ENCODE peak calls at places on chromosomes 4 and X, in five cellular contexts. W, A, M, V and Y are unnamed samples.

GRCh38 chr4:77148081-77148480 is 8.9 kb upstream of the CCNG2 start:
- DNase-seq in W (peak), A (no peak), M (no peak), V (no peak), Y (no peak)

GRCh38 chr4:45033676-45034410 is 307.5 kb upstream of the GNPDA2 start:
- DNase-seq in W (no peak), A (no peak), M (no peak), V (no peak), Y (no peak)

GRCh38 chr4:121822796-121823504 is 733 bp downstream of the CCNA2 start:
- DNase-seq in W (peak), A (no peak), M (peak), V (no peak), Y (no peak)

GRCh38 chr4:10237131-10237530 is 120.5 kb upstream of the WDR1 start:
- DNase-seq in W (no peak), A (no peak), M (no peak), V (no peak), Y (no peak)

GRCh38 chr4:142142403-142142802 is 506.0 kb downstream of the IL15 start:
- DNase-seq in W (no peak), A (no peak), M (no peak), V (no peak), Y (no peak)

GRCh38 chr4:174604198-174604597 is 81.9 kb upstream of the HPGD start:
- DNase-seq in W (peak), A (no peak), M (no peak), V (no peak), Y (no peak)

GRCh38 chr4:129240816-129241215 is 144.9 kb downstream of the C4orf33 start:
- DNase-seq in W (no peak), A (no peak), M (no peak), V (no peak), Y (no peak)

GRCh38 chr4:52701207-52701606 is 42.1 kb upstream of the USP46 start:
- DNase-seq in W (no peak), A (no peak), M (no peak), V (no peak), Y (no peak)

GRCh38 chrX:44765556-44765955 is 78.3 kb upstream of the DUSP21 start:
- DNase-seq in W (no peak), A (no peak), M (no peak), V (no peak), Y (no peak)

GRCh38 chrX:68834371-68835103 is 5.7 kb downstream of the EFNB1 start:
- DNase-seq in W (no peak), A (no peak), M (peak), V (no peak), Y (no peak)

GRCh38 chrX:37800762-37801161 is 20.9 kb downstream of the CYBB start:
- DNase-seq in W (peak), A (no peak), M (no peak), V (no peak), Y (no peak)

GRCh38 chrX:6053126-6053625 is 175.5 kb downstream of the NLGN4X start:
- DNase-seq in W (no peak), A (no peak), M (no peak), V (no peak), Y (no peak)

GRCh38 chr4:84482564-84483563 is 16.2 kb downstream of the NKX6-1 start:
- DNase-seq in W (peak), A (no peak), M (peak), V (no peak), Y (no peak)

GRCh38 chr4:184776821-184777220 is 42.9 kb upstream of the CENPU start:
- DNase-seq in W (no peak), A (no peak), M (no peak), V (no peak), Y (no peak)

GRCh38 chr4:125355791-125356190 is 41.0 kb downstream of the FAT4 start:
- DNase-seq in W (no peak), A (no peak), M (no peak), V (no peak), Y (no peak)

GRCh38 chrX:130097507-130098201 is 12.6 kb downstream of the ELF4 start:
- DNase-seq in W (no peak), A (no peak), M (peak), V (no peak), Y (no peak)

GRCh38 chrX:129833153-129834004 is 10.3 kb downstream of the ZDHHC9 start:
- DNase-seq in W (peak), A (no peak), M (no peak), V (no peak), Y (no peak)

GRCh38 chrX:150872773-150873336 is 25.6 kb downstream of the CD99L2 start:
- DNase-seq in W (no peak), A (no peak), M (no peak), V (no peak), Y (no peak)

GRCh38 chr4:61923179-61923578 is 723.1 kb downstream of the ADGRL3 start:
- DNase-seq in W (no peak), A (no peak), M (no peak), V (no peak), Y (no peak)

GRCh38 chr4:6695660-6696581 is 2.2 kb downstream of the S100P start:
- DNase-seq in W (no peak), A (no peak), M (peak), V (no peak), Y (peak)

GRCh38 chr4:118557298-118557851 is 127.8 kb upstream of the METTL14 start:
- DNase-seq in W (peak), A (peak), M (no peak), V (no peak), Y (no peak)

GRCh38 chr4:1551211-1551610 is 132.9 kb downstream of the FAM53A start:
- DNase-seq in W (no peak), A (no peak), M (no peak), V (peak), Y (no peak)

GRCh38 chrX:47321386-47321785 is 49.0 kb upstream of the ZNF157 start:
- DNase-seq in W (peak), A (no peak), M (peak), V (no peak), Y (peak)

GRCh38 chrX:24498181-24498580 is 33.1 kb downstream of the PDK3 start:
- DNase-seq in W (peak), A (no peak), M (no peak), V (no peak), Y (no peak)

GRCh38 chr4:14193601-14194000 is 566.1 kb upstream of the BOD1L1 start:
- DNase-seq in W (no peak), A (no peak), M (no peak), V (no peak), Y (no peak)

GRCh38 chr4:86338989-86339388 is 20.9 kb downstream of the MAPK10 start:
- DNase-seq in W (peak), A (peak), M (no peak), V (no peak), Y (no peak)

GRCh38 chrX:129561453-129561852 is 21.4 kb downstream of the OCRL start:
- DNase-seq in W (no peak), A (no peak), M (no peak), V (no peak), Y (no peak)

GRCh38 chr4:25993564-25994185 is 79.7 kb downstream of the SMIM20 start:
- DNase-seq in W (peak), A (peak), M (no peak), V (no peak), Y (no peak)

GRCh38 chrX:110204986-110205385 is 112.9 kb downstream of the AMMECR1 start:
- DNase-seq in W (peak), A (no peak), M (no peak), V (no peak), Y (no peak)

GRCh38 chrX:115561605-115562491 is 874 bp downstream of the PLS3 start:
- DNase-seq in W (peak), A (no peak), M (peak), V (peak), Y (peak)

GRCh38 chr4:188941524-188942109 is 802.4 kb downstream of the TRIML1 start:
- DNase-seq in W (peak), A (peak), M (no peak), V (no peak), Y (no peak)

GRCh38 chr4:15654556-15655222 is 468 bp downstream of the FBXL5 start:
- DNase-seq in W (peak), A (no peak), M (peak), V (peak), Y (peak)

GRCh38 chr4:138007572-138007971 is 234.6 kb downstream of the SLC7A11 start:
- DNase-seq in W (peak), A (peak), M (no peak), V (no peak), Y (no peak)
- TF ChIP-seq CTCF in W (peak), A (peak), M (no peak), V (no peak), Y (no peak)

GRCh38 chr4:150543042-150543441 is 38.9 kb upstream of the MAB21L2 start:
- DNase-seq in W (no peak), A (no peak), M (no peak), V (no peak), Y (no peak)

GRCh38 chr4:150541681-150542080 is 40.3 kb upstream of the MAB21L2 start:
- DNase-seq in W (no peak), A (no peak), M (no peak), V (no peak), Y (no peak)

GRCh38 chr4:150546286-150546685 is 35.7 kb upstream of the MAB21L2 start:
- DNase-seq in W (no peak), A (no peak), M (no peak), V (no peak), Y (no peak)

GRCh38 chr4:150547154-150547838 is 34.7 kb upstream of the MAB21L2 start:
- DNase-seq in W (no peak), A (no peak), M (no peak), V (no peak), Y (no peak)
- H3K4me3 ChIP-seq in W (no peak), A (no peak), M (no peak), V (no peak), Y (no peak)

DNA sequence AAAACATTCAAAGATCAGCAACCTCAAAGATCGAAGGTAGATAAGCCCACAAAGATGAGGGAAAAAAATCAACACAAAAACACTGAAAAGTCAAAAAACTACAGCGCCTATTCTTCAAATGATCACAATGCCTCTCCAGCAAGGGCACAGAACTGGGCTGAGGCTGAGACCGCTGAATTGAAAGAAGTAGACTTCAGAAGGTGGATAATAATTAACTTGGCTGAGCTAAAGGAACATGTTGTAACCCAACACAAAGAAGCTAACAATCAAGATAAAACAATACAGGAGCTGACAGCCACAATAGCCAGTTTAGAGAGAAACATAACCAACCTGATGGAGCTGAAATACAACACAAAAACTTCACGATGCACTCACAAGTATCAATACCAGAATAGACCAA is 231.1 kb downstream of the STPG2 start:
- DNase-seq in W (no peak), A (no peak), M (no peak), V (no peak), Y (no peak)
- H3K27ac ChIP-seq in W (no peak), A (no peak), M (no peak), V (no peak), Y (no peak)

GRCh38 chrX:134163836-134164235 is 73.1 kb upstream of the CCDC160 start:
- DNase-seq in W (no peak), A (no peak), M (no peak), V (no peak), Y (no peak)
- TF ChIP-seq CTCF in W (no peak), A (no peak), M (no peak), V (no peak), Y (no peak)

DNA sequence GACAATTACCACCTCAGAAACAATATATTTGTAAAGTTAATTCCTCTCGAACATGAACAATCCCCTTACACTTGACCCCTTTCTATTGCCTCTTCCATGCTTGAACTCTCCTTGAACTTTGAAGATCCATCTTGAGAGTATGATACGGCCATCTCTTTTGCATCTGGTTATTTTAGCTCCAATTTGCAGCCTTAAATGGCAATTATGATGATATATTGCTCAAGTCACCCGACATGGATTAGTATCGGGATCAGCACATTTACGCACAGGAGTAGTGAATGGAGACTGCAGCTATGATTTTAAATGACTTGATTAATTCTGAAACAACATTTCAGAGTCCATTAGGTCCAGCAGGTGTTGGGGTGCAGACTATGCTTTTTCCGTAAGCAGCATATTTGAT is 143.8 kb upstream of the PAQR3 start:
- DNase-seq in W (no peak), A (no peak), M (no peak), V (no peak), Y (no peak)
- H3K4me3 ChIP-seq in W (no peak), A (no peak), M (no peak), V (no peak), Y (no peak)

DNA sequence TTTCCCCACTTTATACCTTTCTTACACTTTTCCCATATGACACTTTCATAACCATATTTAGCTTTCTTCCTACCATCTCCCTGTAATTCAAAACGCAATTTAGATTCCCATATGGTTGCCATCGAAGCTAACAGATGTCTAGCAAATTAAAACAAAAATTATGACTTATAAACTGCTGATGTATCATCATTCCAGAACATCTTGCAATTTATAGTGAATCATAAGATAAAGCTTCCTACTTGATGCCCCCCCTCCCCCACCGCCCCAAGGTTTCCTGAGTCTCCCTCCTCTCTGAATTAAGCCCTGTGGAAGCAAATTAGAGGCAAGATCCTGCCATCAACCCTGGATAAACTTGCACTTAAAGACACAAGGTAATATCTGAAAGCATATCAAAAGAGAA is 5.4 kb downstream of the TSPAN5 start:
- DNase-seq in W (peak), A (no peak), M (no peak), V (no peak), Y (no peak)
- H3K27ac ChIP-seq in W (no peak), A (peak), M (no peak), V (no peak), Y (no peak)

DNA sequence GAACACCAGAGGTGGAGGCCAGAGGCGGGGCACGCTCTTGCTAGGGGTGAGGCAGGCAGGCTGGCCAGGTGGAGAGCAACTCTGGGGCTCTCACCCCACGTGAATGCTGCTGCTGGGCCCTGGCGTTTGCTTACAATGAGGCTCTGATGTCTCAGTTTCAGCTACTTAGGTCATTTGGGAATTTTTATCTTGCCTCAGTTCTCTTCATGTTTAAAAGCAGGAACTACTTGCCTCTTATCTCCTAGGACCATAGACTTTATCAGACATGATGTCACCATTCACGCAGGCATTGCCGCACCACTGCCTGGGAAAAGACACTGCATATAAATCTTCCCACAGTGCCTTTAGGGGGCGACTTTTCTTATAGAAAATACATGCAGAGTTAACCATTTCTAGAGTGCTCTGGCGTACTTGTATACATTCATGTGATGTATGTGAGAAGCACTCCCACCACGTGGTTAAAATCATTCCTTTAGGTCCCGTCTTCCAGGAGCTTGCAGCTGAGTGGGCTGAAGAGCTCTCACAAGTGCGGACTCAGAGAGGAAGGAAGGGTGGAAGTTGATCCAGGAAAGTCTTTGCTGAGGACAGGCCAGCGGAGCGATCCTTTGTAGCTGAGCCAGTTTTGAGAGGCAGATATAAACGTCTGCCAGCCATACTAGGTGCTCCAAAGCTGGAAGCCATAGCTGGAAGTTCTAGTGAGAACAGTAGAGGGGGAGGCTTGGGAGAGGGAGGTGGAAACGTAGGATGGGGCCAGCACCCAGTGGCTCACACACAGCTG is 84.3 kb upstream of the CLDN34 start:
- DNase-seq in W (peak), A (no peak), M (no peak), V (no peak), Y (peak)
- TF ChIP-seq CTCF in W (peak), A (no peak), M (no peak), V (no peak), Y (no peak)

GRCh38 chr4:40492747-40493146 is 136.9 kb downstream of the RBM47 start:
- DNase-seq in W (peak), A (no peak), M (no peak), V (no peak), Y (no peak)

GRCh38 chr4:40490481-40490880 is 139.2 kb downstream of the RBM47 start:
- DNase-seq in W (no peak), A (no peak), M (no peak), V (no peak), Y (no peak)

DNA sequence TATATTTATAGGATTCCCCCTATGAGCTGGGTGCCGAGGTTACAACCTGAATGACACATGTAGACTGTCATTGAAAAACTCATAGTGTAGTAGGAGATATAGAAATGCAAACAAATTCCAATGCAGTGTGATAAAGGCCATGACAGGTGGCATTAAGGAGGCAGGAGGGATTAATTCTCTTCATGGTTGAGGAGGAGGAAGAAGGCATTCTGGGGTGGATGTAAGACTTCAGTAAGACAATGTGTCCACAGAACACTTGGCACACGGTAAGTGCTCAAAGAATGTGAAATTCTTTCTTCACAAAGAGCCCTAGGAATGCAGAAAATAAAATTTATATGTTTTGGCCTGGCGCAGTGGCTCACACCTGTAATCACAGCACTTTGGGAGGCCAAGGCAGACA is 136.5 kb downstream of the RBM47 start:
- DNase-seq in W (peak), A (no peak), M (no peak), V (no peak), Y (no peak)
- H3K4me3 ChIP-seq in W (no peak), A (no peak), M (no peak), V (no peak), Y (no peak)